ENCODE peak calls at places on chromosomes 1 and 21, in four cellular contexts. V is mesothelial cell of epicardium, I is activated gamma-delta T cell treated with Interleukin-2 at 50 U/mL for 16 hours, M is WTC11. G is an unnamed sample.

GRCh38 chr1:230458509-230458908 is 32.4 kb upstream of the PGBD5 start:
- DNase-seq in I (no peak), M (no peak), V (no peak), G (no peak)

GRCh38 chr1:204971700-204972336 is 71.2 kb upstream of the CNTN2 start:
- DNase-seq in M (no peak), I (no peak), V (no peak), G (no peak)

GRCh38 chr1:100441651-100442050 is 89.3 kb downstream of the CDC14A start:
- DNase-seq in I (no peak), M (no peak), V (no peak), G (no peak)

GRCh38 chr1:198123146-198123545 is 33.7 kb upstream of the NEK7 start:
- DNase-seq in V (no peak), M (no peak), I (no peak), G (no peak)

GRCh38 chr1:228151526-228151925 is 1.8 kb downstream of the GJC2 start:
- DNase-seq in V (no peak), M (no peak), I (no peak), G (no peak)

GRCh38 chr21:17458279-17458678 is 54.6 kb upstream of the CXADR start:
- DNase-seq in V (no peak), I (no peak), M (no peak), G (no peak)

GRCh38 chr1:230144765-230145504 is 77.9 kb downstream of the GALNT2 start:
- DNase-seq in V (no peak), M (no peak), I (no peak), G (no peak)

GRCh38 chr21:21860888-21861287 is 862.7 kb downstream of the NCAM2 start:
- DNase-seq in M (no peak), V (no peak), I (no peak), G (no peak)

GRCh38 chr1:4380564-4381168 is 273.7 kb upstream of the AJAP1 start:
- DNase-seq in M (no peak), I (no peak), V (no peak), G (no peak)

GRCh38 chr1:64183380-64183984 is 19.9 kb upstream of the UBE2U start:
- DNase-seq in I (no peak), V (no peak), M (peak; percentile 28), G (no peak)

GRCh38 chr1:83763281-83764095 is 235.4 kb downstream of the TTLL7 start:
- DNase-seq in M (no peak), V (no peak), I (no peak), G (no peak)

GRCh38 chr1:19625264-19625663 is 18.8 kb upstream of the NBL1 start:
- DNase-seq in V (no peak), I (no peak), M (no peak), G (no peak)

GRCh38 chr1:4915159-4915558 is 260.8 kb downstream of the AJAP1 start:
- DNase-seq in V (no peak), M (no peak), I (no peak), G (no peak)

GRCh38 chr21:43364851-43365424 is 62.0 kb downstream of the SIK1 start:
- DNase-seq in I (no peak), M (no peak), V (no peak), G (no peak)

GRCh38 chr1:83554174-83554573 is 444.8 kb downstream of the TTLL7 start:
- DNase-seq in V (no peak), M (peak; percentile 20), I (no peak), G (no peak)

GRCh38 chr1:230773396-230774033 is 26.3 kb downstream of the CAPN9 start:
- DNase-seq in V (no peak), I (no peak), M (no peak), G (no peak)

GRCh38 chr1:204503122-204503912 is 8.7 kb upstream of the PIK3C2B start:
- DNase-seq in V (no peak), I (no peak), M (no peak), G (peak; percentile 43)

GRCh38 chr1:246004281-246004680 is 502.8 kb downstream of the SMYD3 start:
- DNase-seq in M (no peak), I (no peak), V (no peak), G (no peak)

GRCh38 chr21:31193761-31194160 is 150.3 kb downstream of the TIAM1 start:
- DNase-seq in I (no peak), M (peak; percentile 34), V (no peak), G (no peak)

GRCh38 chr1:199157494-199157893 is 518.7 kb downstream of the PTPRC start:
- DNase-seq in M (no peak), V (no peak), I (no peak), G (no peak)

GRCh38 chr1:2204384-2205190 is 10.0 kb upstream of the FAAP20 start:
- DNase-seq in I (no peak), M (peak; percentile 90), V (peak; percentile 72), G (no peak)

GRCh38 chr1:224170748-224171478 is 12.1 kb upstream of the DEGS1 start:
- DNase-seq in V (no peak), I (peak; percentile 29), M (peak; percentile 30), G (no peak)

GRCh38 chr1:148158594-148158993 is 6.5 kb upstream of the NBPF11 start:
- DNase-seq in I (no peak), M (no peak), V (no peak), G (no peak)

GRCh38 chr21:46185717-46186116 is 1.5 kb upstream of the SPATC1L start:
- DNase-seq in M (no peak), I (no peak), V (no peak), G (no peak)

G was measured in CD8-positive, alpha-beta T cell.